ENCODE peak calls at places on chromosomes 4 and X, in five cellular contexts. E, V, R, S and Z are unnamed samples.

GRCh38 chr4:170398228-170398627 is 308.5 kb upstream of the AADAT start:
- DNase-seq in E (peak; percentile 22), V (no peak), R (no peak), S (no peak), Z (no peak)

GRCh38 chrX:15988661-15989603 is 134.3 kb upstream of the AP1S2 start:
- DNase-seq in E (peak; percentile 53), V (peak; percentile 63), R (no peak), S (peak; percentile 77), Z (peak; percentile 63)

GRCh38 chr4:46953564-46953963 is 39.8 kb downstream of the GABRA4 start:
- DNase-seq in E (no peak), V (no peak), R (no peak), S (no peak), Z (no peak)

GRCh38 chr4:20662851-20663250 is 37.4 kb upstream of the PACRGL start:
- DNase-seq in E (peak; percentile 56), V (peak; percentile 42), R (no peak), S (no peak), Z (peak; percentile 14)

GRCh38 chr4:179128299-179128698 is 1686.1 kb upstream of the AGA start:
- DNase-seq in E (no peak), V (no peak), R (no peak), S (no peak), Z (no peak)

GRCh38 chr4:109554971-109555370 is 5.1 kb upstream of the MCUB start:
- DNase-seq in E (no peak), V (no peak), R (no peak), S (no peak), Z (no peak)

GRCh38 chr4:127669691-127670090 is 36.9 kb downstream of the INTU start:
- DNase-seq in E (peak; percentile 60), V (no peak), R (no peak), S (no peak), Z (no peak)

GRCh38 chr4:2937986-2938385 is 25.2 kb downstream of the NOP14 start:
- DNase-seq in E (no peak), V (peak; percentile 25), R (peak; percentile 7), S (no peak), Z (no peak)

GRCh38 chrX:39855748-39856129 is 242.0 kb downstream of the BCOR start:
- DNase-seq in E (peak; percentile 77), V (no peak), R (no peak), S (peak; percentile 53), Z (peak; percentile 21)

GRCh38 chr4:24794111-24794860 is 1.1 kb upstream of the SOD3 start:
- DNase-seq in E (peak; percentile 26), V (peak; percentile 77), R (no peak), S (peak; percentile 69), Z (peak; percentile 68)

GRCh38 chrX:151984328-151984727 is 9.9 kb upstream of the GABRE start:
- DNase-seq in E (peak; percentile 48), V (peak; percentile 57), R (no peak), S (peak; percentile 66), Z (peak; percentile 84)

DNA sequence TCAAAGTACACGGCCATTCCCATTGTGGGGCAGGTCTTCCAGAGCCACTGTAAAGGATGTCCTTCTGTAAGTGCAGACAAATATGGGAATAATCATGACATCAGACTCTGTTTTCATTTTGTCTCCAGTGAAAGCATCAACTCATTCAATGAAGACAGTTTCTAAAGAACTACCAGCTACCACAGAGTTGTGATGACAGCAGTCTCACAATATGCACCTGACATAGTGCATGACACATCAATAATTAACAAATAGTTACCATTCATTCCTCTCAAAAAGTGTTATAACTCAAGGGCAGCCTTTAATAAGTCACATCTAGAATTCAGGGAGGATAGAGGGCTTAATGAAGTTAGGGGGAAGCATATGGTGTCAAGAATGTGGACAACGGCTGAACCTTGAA is 20.2 kb downstream of the MTTP start:
- DNase-seq in E (no peak), V (no peak), R (no peak), S (no peak), Z (no peak)
- H3K4me3 ChIP-seq in E (no peak overlapping the region), V (no peak overlapping the region), R (no peak overlapping the region), S (no peak overlapping the region), Z (no peak overlapping the region)

DNA sequence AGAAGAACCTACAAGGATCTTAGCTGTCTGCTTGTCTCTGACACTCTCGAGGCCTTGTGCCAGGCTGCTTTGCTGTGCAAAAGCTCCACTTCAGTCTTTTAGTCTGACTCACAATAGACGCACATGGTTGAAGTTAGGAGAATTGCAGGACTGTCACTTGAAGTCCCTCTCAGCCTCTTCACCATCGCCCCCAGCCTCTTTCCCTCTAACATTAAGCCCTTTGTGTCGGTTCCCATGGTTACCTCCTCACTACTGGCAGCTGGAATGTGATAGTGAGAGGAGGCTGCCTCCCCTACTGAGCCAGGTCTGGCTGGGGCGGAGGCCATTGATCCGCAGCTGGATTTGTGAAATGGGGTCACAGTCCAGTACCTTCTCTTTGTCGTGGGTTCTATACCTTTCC is 201.8 kb downstream of the SOWAHB start:
- DNase-seq in E (peak; percentile 8), V (no peak), R (no peak), S (peak; percentile 38), Z (no peak)
- H3K4me3 ChIP-seq in E (no peak overlapping the region), V (no peak overlapping the region), R (no peak overlapping the region), S (no peak overlapping the region), Z (no peak overlapping the region)

GRCh38 chr4:158776106-158776505 is 7.3 kb downstream of the FNIP2 start:
- DNase-seq in E (no peak), V (no peak), R (no peak), S (no peak), Z (no peak)

GRCh38 chr4:158775091-158775651 is 6.3 kb downstream of the FNIP2 start:
- DNase-seq in E (peak; percentile 40), V (peak; percentile 66), R (no peak), S (peak; percentile 77), Z (peak; percentile 60)

GRCh38 chr4:158778065-158778711 is 9.4 kb downstream of the FNIP2 start:
- DNase-seq in E (no peak), V (no peak), R (no peak), S (no peak), Z (no peak)

GRCh38 chr4:158778712-158779111 is 9.9 kb downstream of the FNIP2 start:
- DNase-seq in E (peak; percentile 53), V (no peak), R (no peak), S (no peak), Z (no peak)

DNA sequence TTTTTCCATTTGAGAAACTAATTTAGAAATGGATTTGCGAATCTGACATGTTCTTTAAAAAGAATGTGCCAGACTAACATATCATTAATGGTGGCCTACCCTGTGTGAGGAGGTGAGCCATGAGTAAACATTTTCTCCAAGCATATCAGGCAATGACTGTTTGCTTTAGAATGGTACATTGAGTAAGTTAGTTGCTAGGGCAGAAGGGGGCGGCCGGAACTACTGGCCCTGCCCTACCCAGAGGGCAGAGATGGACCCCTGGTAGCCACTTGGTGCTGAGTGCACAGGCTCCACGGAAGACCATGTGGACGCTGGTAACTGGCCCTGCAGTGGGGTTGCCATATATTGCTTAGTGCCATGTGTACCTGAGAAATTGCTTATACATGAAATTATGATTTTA is 8.6 kb downstream of the FNIP2 start:
- DNase-seq in E (no peak), V (no peak), R (no peak), S (no peak), Z (no peak)
- H3K4me3 ChIP-seq in E (no peak overlapping the region), V (no peak overlapping the region), R (no peak overlapping the region), S (no peak overlapping the region), Z (no peak overlapping the region)

DNA sequence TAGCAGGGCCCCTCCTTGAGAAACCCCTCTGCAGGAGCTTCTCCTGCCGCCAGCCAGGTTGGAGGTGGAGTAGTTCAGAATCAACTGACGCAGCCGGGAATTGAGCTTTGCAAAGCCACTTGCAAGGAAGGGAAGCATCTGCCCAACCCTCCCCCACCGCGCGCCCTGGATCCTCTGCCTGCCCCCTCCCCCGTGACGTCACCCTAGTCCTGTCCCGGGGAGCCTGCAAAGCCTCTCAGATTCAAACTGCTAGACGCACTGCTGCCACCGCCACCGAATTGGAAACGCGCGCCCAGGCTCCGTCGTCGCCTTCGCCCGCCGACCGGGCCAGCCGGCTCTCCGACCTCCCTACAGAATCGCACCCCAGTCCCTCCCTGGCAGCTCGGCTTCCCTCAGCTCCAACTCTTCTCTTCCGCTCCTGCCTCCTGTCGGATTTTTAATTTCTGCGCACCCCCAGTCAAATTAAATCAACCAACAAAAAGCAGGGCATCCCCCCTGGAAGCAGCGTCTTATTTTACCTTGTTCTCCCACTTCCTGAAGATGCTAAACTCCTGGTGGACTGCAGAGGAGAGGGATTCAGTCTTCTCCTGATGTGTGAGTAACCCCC is 3.8 kb downstream of the SLITRK2 start:
- DNase-seq in E (no peak), V (no peak), R (no peak), S (no peak), Z (no peak)
- H3K4me3 ChIP-seq in E (no peak overlapping the region), V (no peak overlapping the region), R (no peak overlapping the region), S (no peak overlapping the region), Z (peak overlapping the region; percentile 24)

DNA sequence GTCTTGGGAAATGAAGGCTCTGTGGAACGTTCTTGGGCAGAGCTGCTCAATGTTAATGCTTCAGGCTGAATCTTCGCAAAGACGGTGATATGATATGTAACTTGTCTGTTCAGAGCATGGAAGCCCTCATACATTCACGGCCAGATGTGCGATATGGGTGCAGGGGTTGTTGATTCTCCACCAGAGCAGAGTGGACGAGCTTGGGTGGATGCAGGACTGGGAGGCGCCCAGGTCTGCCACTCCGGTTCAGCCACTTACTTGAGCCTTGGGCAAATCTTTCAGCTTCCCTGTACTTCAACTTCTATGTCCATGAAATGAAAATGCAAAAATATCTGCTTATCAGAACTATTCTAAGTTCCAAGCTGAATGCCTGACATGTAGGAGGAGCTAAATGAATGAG is 47.4 kb upstream of the MND1 start:
- DNase-seq in E (no peak), V (no peak), R (no peak), S (no peak), Z (no peak)
- H3K4me3 ChIP-seq in E (no peak overlapping the region), V (no peak overlapping the region), R (no peak overlapping the region), S (no peak overlapping the region), Z (no peak overlapping the region)

GRCh38 chr4:184114431-184114830 is 103.2 kb downstream of the ENPP6 start:
- DNase-seq in E (peak; percentile 22), V (no peak), R (no peak), S (no peak), Z (no peak)

GRCh38 chr4:184108006-184108501 is 109.6 kb downstream of the ENPP6 start:
- DNase-seq in E (no peak), V (no peak), R (no peak), S (no peak), Z (no peak)

GRCh38 chr4:184112006-184112550 is 105.6 kb downstream of the ENPP6 start:
- DNase-seq in E (no peak), V (no peak), R (no peak), S (no peak), Z (no peak)

GRCh38 chr4:184110452-184110851 is 107.2 kb downstream of the ENPP6 start:
- DNase-seq in E (no peak), V (no peak), R (no peak), S (no peak), Z (no peak)

GRCh38 chr4:184111433-184111832 is 106.2 kb downstream of the ENPP6 start:
- DNase-seq in E (no peak), V (no peak), R (no peak), S (no peak), Z (no peak)
- H3K4me3 ChIP-seq in E (no peak overlapping the region), V (no peak overlapping the region), R (no peak overlapping the region), S (no peak overlapping the region), Z (no peak overlapping the region)

GRCh38 chr4:154743683-154744340 is at the start of gene LRAT:
- DNase-seq in E (peak; percentile 72), V (peak; percentile 93), R (no peak), S (no peak), Z (no peak)
- H3K4me3 ChIP-seq in E (peak within 1 kb of the TSS; percentile 80), V (peak within 1 kb of the TSS; percentile 4), R (peak within 1 kb of the TSS; percentile 32), S (peak within 1 kb of the TSS; percentile 55), Z (peak within 1 kb of the TSS; percentile 49)